ENCODE peak calls at places on chromosomes 1 and 21, in four cellular contexts. One of them, this sample, is unnamed.

GRCh38 chr1:234725177-234726132 is 115.5 kb upstream of the IRF2BP2 start:
- DNase-seq in HL-60: peak
- DNase-seq in esophagus muscularis mucosa: no peak
- DNase-seq in Panc1: no peak
- DNase-seq in this sample: no peak

GRCh38 chr1:234634387-234634786 is 24.4 kb upstream of the IRF2BP2 start:
- DNase-seq in Panc1: no peak
- DNase-seq in HL-60: no peak
- DNase-seq in esophagus muscularis mucosa: no peak
- DNase-seq in this sample: no peak

GRCh38 chr1:109193653-109194590 is 19.8 kb upstream of the SARS1 start:
- DNase-seq in HL-60: peak
- DNase-seq in esophagus muscularis mucosa: no peak
- DNase-seq in Panc1: no peak
- DNase-seq in this sample: no peak

GRCh38 chr1:167301355-167301754 is 80.7 kb downstream of the POU2F1 start:
- DNase-seq in Panc1: no peak
- DNase-seq in HL-60: no peak
- DNase-seq in esophagus muscularis mucosa: no peak
- DNase-seq in this sample: no peak

GRCh38 chr1:229980009-229980408 is 87.0 kb upstream of the GALNT2 start:
- DNase-seq in Panc1: peak
- DNase-seq in esophagus muscularis mucosa: no peak
- DNase-seq in HL-60: no peak
- DNase-seq in this sample: no peak

GRCh38 chr21:46111857-46112730 is 14.2 kb downstream of the COL6A2 start:
- DNase-seq in esophagus muscularis mucosa: no peak
- DNase-seq in HL-60: no peak
- DNase-seq in Panc1: no peak
- DNase-seq in this sample: no peak

GRCh38 chr1:119227446-119227845 is 87.0 kb upstream of the WARS2 start:
- DNase-seq in esophagus muscularis mucosa: no peak
- DNase-seq in HL-60: no peak
- DNase-seq in Panc1: no peak
- DNase-seq in this sample: no peak

GRCh38 chr1:31669786-31670582 is 25.3 kb upstream of the PEF1 start:
- DNase-seq in Panc1: no peak
- DNase-seq in esophagus muscularis mucosa: no peak
- DNase-seq in HL-60: peak
- DNase-seq in this sample: no peak

GRCh38 chr1:205805082-205805711 is 7.8 kb downstream of the SLC41A1 start:
- DNase-seq in Panc1: no peak
- DNase-seq in HL-60: no peak
- DNase-seq in esophagus muscularis mucosa: no peak
- DNase-seq in this sample: no peak

GRCh38 chr21:32807717-32808380 is 36.3 kb upstream of the PAXBP1 start:
- DNase-seq in HL-60: no peak
- DNase-seq in Panc1: no peak
- DNase-seq in esophagus muscularis mucosa: peak
- DNase-seq in this sample: no peak

GRCh38 chr1:67668660-67669059 is 16.3 kb upstream of the GADD45A start:
- DNase-seq in esophagus muscularis mucosa: no peak
- DNase-seq in Panc1: no peak
- DNase-seq in HL-60: no peak
- DNase-seq in this sample: no peak

DNA sequence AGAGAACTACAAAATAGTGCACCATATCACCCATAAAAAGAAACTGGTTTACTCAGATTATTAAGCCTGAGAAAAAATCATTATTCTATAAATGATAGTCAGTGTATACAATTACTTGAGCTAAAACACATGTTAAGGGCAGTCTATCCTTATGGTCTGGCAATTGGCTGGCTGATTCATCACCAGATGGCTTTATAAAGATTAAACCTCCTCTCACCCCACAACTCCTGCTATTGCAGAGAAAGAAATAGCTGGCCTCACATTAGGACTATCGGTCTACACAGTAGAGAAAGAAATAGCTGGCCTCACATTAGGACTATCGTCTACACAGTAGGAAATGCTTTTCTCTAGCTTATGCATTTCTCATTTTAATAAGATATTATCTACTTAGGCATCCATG is 21.2 kb downstream of the CEP170 start:
- DNase-seq in Panc1: no peak
- DNase-seq in esophagus muscularis mucosa: no peak
- DNase-seq in HL-60: no peak
- DNase-seq in this sample: no peak
- TF ChIP-seq CTCF in Panc1: no peak
- TF ChIP-seq CTCF in esophagus muscularis mucosa: no peak
- TF ChIP-seq CTCF in HL-60: no peak
- TF ChIP-seq CTCF in this sample: no peak

GRCh38 chr1:58781541-58782307 is 2.1 kb downstream of the JUN start:
- DNase-seq in HL-60: peak
- DNase-seq in Panc1: no peak
- DNase-seq in esophagus muscularis mucosa: no peak
- DNase-seq in this sample: no peak

GRCh38 chr1:58779837-58780585 is 3.8 kb downstream of the JUN start:
- DNase-seq in esophagus muscularis mucosa: no peak
- DNase-seq in HL-60: no peak
- DNase-seq in Panc1: no peak
- DNase-seq in this sample: no peak

GRCh38 chr1:58778593-58778992 is 5.3 kb downstream of the JUN start:
- DNase-seq in HL-60: no peak
- DNase-seq in esophagus muscularis mucosa: no peak
- DNase-seq in Panc1: no peak
- DNase-seq in this sample: no peak

GRCh38 chr1:58780586-58781452 is 3.0 kb downstream of the JUN start:
- DNase-seq in esophagus muscularis mucosa: no peak
- DNase-seq in HL-60: no peak
- DNase-seq in Panc1: no peak
- DNase-seq in this sample: no peak

GRCh38 chr1:58779059-58779754 is 4.6 kb downstream of the JUN start:
- DNase-seq in HL-60: no peak
- DNase-seq in Panc1: no peak
- DNase-seq in esophagus muscularis mucosa: no peak
- DNase-seq in this sample: no peak
- TF ChIP-seq POLR2AphosphoS5 in HL-60: no peak
- TF ChIP-seq POLR2AphosphoS5 in Panc1: no peak
- TF ChIP-seq POLR2AphosphoS5 in esophagus muscularis mucosa: no peak
- TF ChIP-seq POLR2AphosphoS5 in this sample: no peak

DNA sequence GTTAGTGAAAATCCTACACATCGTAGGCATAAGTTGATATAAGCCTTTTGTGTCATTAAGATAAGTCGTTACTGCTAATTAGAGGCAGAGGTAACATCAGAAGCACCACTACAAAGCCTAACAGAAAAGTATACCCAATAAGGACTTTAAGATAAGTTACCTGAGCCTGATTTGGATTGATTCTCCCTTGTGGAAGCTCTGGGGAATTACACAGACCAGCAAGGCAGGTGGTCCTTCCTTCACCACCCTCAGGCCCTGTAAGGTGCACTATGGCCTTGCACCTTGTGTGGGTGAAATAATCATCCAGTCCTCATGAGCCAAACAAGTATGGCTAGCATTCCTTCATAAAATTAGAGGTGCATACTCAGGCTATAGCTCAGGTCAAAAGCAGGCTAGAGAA is 166.7 kb upstream of the CHRM3 start:
- DNase-seq in HL-60: no peak
- DNase-seq in Panc1: no peak
- DNase-seq in esophagus muscularis mucosa: no peak
- DNase-seq in this sample: no peak
- TF ChIP-seq CTCF in HL-60: no peak
- TF ChIP-seq CTCF in Panc1: no peak
- TF ChIP-seq CTCF in esophagus muscularis mucosa: no peak
- TF ChIP-seq CTCF in this sample: no peak

GRCh38 chr1:1307908-1308755 is at the start of the genes ACAP3 and PUSL1:
- DNase-seq in esophagus muscularis mucosa: peak
- DNase-seq in Panc1: no peak
- DNase-seq in HL-60: peak
- DNase-seq in this sample: no peak
- TF ChIP-seq POLR2AphosphoS5 in esophagus muscularis mucosa: peak
- TF ChIP-seq POLR2AphosphoS5 in Panc1: peak
- TF ChIP-seq POLR2AphosphoS5 in HL-60: peak
- TF ChIP-seq POLR2AphosphoS5 in this sample: no peak

This sample was measured in vagina.